ENCODE peak calls at places on chromosomes 16 and 17, in four cellular contexts. One of them, this sample, is unnamed.

GRCh38 chr16:30395155-30395991 is at the start of gene ZNF48:
- DNase-seq in CD8-positive, alpha-beta memory T cell: peak; percentile 64
- DNase-seq in IMR-90: peak; percentile 90
- DNase-seq in effector memory CD4-positive, alpha-beta T cell: peak; percentile 19
- DNase-seq in this sample: peak; percentile 89

GRCh38 chr16:2933701-2934100 is 22.0 kb downstream of the FLYWCH1 start:
- DNase-seq in CD8-positive, alpha-beta memory T cell: no peak
- DNase-seq in IMR-90: no peak
- DNase-seq in effector memory CD4-positive, alpha-beta T cell: no peak
- DNase-seq in this sample: no peak

GRCh38 chr17:50541916-50542688 is 4.9 kb upstream of the SPATA20 start:
- DNase-seq in CD8-positive, alpha-beta memory T cell: peak; percentile 86
- DNase-seq in IMR-90: peak; percentile 69
- DNase-seq in effector memory CD4-positive, alpha-beta T cell: peak; percentile 65
- DNase-seq in this sample: peak; percentile 78

GRCh38 chr17:17417718-17418151 is 59.1 kb upstream of the MED9 start:
- DNase-seq in CD8-positive, alpha-beta memory T cell: no peak
- DNase-seq in IMR-90: no peak
- DNase-seq in effector memory CD4-positive, alpha-beta T cell: no peak
- DNase-seq in this sample: no peak

GRCh38 chr16:54334208-54334607 is 47.6 kb upstream of the IRX3 start:
- DNase-seq in CD8-positive, alpha-beta memory T cell: no peak
- DNase-seq in IMR-90: no peak
- DNase-seq in effector memory CD4-positive, alpha-beta T cell: no peak
- DNase-seq in this sample: no peak

GRCh38 chr17:43381204-43381603 is 17.6 kb upstream of the ARL4D start:
- DNase-seq in CD8-positive, alpha-beta memory T cell: no peak
- DNase-seq in IMR-90: no peak
- DNase-seq in effector memory CD4-positive, alpha-beta T cell: no peak
- DNase-seq in this sample: no peak

GRCh38 chr17:83151442-83152220 is 72.2 kb downstream of the METRNL start:
- DNase-seq in CD8-positive, alpha-beta memory T cell: no peak
- DNase-seq in IMR-90: peak; percentile 43
- DNase-seq in effector memory CD4-positive, alpha-beta T cell: no peak
- DNase-seq in this sample: no peak

GRCh38 chr16:84137287-84137686 is 7.7 kb downstream of the HSDL1 start:
- DNase-seq in CD8-positive, alpha-beta memory T cell: no peak
- DNase-seq in IMR-90: no peak
- DNase-seq in effector memory CD4-positive, alpha-beta T cell: no peak
- DNase-seq in this sample: no peak

GRCh38 chr17:17722081-17722905 is 41.0 kb downstream of the RAI1 start:
- DNase-seq in CD8-positive, alpha-beta memory T cell: no peak
- DNase-seq in IMR-90: peak; percentile 58
- DNase-seq in effector memory CD4-positive, alpha-beta T cell: no peak
- DNase-seq in this sample: no peak

GRCh38 chr16:80100846-80101451 is 439.8 kb upstream of the DYNLRB2 start:
- DNase-seq in CD8-positive, alpha-beta memory T cell: no peak
- DNase-seq in IMR-90: no peak
- DNase-seq in effector memory CD4-positive, alpha-beta T cell: no peak
- DNase-seq in this sample: peak; percentile 22

GRCh38 chr17:19456016-19456927 is 45.2 kb downstream of the RNF112 start:
- DNase-seq in CD8-positive, alpha-beta memory T cell: no peak
- DNase-seq in IMR-90: no peak
- DNase-seq in effector memory CD4-positive, alpha-beta T cell: no peak
- DNase-seq in this sample: no peak

GRCh38 chr16:31301708-31302400 is 42.1 kb downstream of the ITGAM start:
- DNase-seq in CD8-positive, alpha-beta memory T cell: no peak
- DNase-seq in IMR-90: no peak
- DNase-seq in effector memory CD4-positive, alpha-beta T cell: no peak
- DNase-seq in this sample: peak; percentile 10

GRCh38 chr17:17837966-17838962 is 1.5 kb upstream of the SREBF1 start:
- DNase-seq in CD8-positive, alpha-beta memory T cell: no peak
- DNase-seq in IMR-90: peak; percentile 24
- DNase-seq in effector memory CD4-positive, alpha-beta T cell: no peak
- DNase-seq in this sample: no peak

GRCh38 chr17:16937431-16937830 is 34.5 kb downstream of the TNFRSF13B start:
- DNase-seq in CD8-positive, alpha-beta memory T cell: no peak
- DNase-seq in IMR-90: no peak
- DNase-seq in effector memory CD4-positive, alpha-beta T cell: no peak
- DNase-seq in this sample: no peak

GRCh38 chr16:89442588-89442987 is 47.8 kb downstream of the ANKRD11 start:
- DNase-seq in CD8-positive, alpha-beta memory T cell: no peak
- DNase-seq in IMR-90: no peak
- DNase-seq in effector memory CD4-positive, alpha-beta T cell: no peak
- DNase-seq in this sample: no peak

GRCh38 chr17:66549312-66549705 is 246.9 kb downstream of the PRKCA start:
- DNase-seq in CD8-positive, alpha-beta memory T cell: no peak
- DNase-seq in IMR-90: peak; percentile 63
- DNase-seq in effector memory CD4-positive, alpha-beta T cell: no peak
- DNase-seq in this sample: no peak

GRCh38 chr16:28110074-28110473 is 46.6 kb upstream of the GSG1L start:
- DNase-seq in CD8-positive, alpha-beta memory T cell: no peak
- DNase-seq in IMR-90: peak; percentile 79
- DNase-seq in effector memory CD4-positive, alpha-beta T cell: no peak
- DNase-seq in this sample: no peak

GRCh38 chr16:57614546-57615343 is 13.7 kb upstream of the ADGRG1 start:
- DNase-seq in CD8-positive, alpha-beta memory T cell: peak; percentile 48
- DNase-seq in IMR-90: no peak
- DNase-seq in effector memory CD4-positive, alpha-beta T cell: no peak
- DNase-seq in this sample: peak; percentile 38

GRCh38 chr17:80838381-80839345 is 153.0 kb upstream of the CHMP6 start:
- DNase-seq in CD8-positive, alpha-beta memory T cell: peak; percentile 43
- DNase-seq in IMR-90: no peak
- DNase-seq in effector memory CD4-positive, alpha-beta T cell: no peak
- DNase-seq in this sample: no peak

GRCh38 chr17:59851431-59852375 is 41.0 kb downstream of the TUBD1 start:
- DNase-seq in CD8-positive, alpha-beta memory T cell: no peak
- DNase-seq in IMR-90: peak; percentile 99
- DNase-seq in effector memory CD4-positive, alpha-beta T cell: no peak
- DNase-seq in this sample: no peak

GRCh38 chr16:89873109-89873821 is at the start of gene TCF25:
- DNase-seq in CD8-positive, alpha-beta memory T cell: peak; percentile 93
- DNase-seq in IMR-90: peak; percentile 79
- DNase-seq in effector memory CD4-positive, alpha-beta T cell: peak; percentile 87
- DNase-seq in this sample: peak; percentile 94

GRCh38 chr17:33802349-33803272 is 452.5 kb upstream of the CCL2 start:
- DNase-seq in CD8-positive, alpha-beta memory T cell: no peak
- DNase-seq in IMR-90: no peak
- DNase-seq in effector memory CD4-positive, alpha-beta T cell: no peak
- DNase-seq in this sample: no peak

GRCh38 chr16:54542805-54543504 is 256.4 kb upstream of the IRX3 start:
- DNase-seq in CD8-positive, alpha-beta memory T cell: no peak
- DNase-seq in IMR-90: no peak
- DNase-seq in effector memory CD4-positive, alpha-beta T cell: no peak
- DNase-seq in this sample: no peak

GRCh38 chr16:1530883-1531637 is 2.4 kb upstream of the TMEM204 start:
- DNase-seq in CD8-positive, alpha-beta memory T cell: no peak
- DNase-seq in IMR-90: peak; percentile 43
- DNase-seq in effector memory CD4-positive, alpha-beta T cell: no peak
- DNase-seq in this sample: no peak

GRCh38 chr17:60173304-60173807 is 23.6 kb downstream of the CA4 start:
- DNase-seq in CD8-positive, alpha-beta memory T cell: no peak
- DNase-seq in IMR-90: peak; percentile 24
- DNase-seq in effector memory CD4-positive, alpha-beta T cell: no peak
- DNase-seq in this sample: no peak

GRCh38 chr16:18936727-18937340 is 10.6 kb upstream of the SMG1 start:
- DNase-seq in CD8-positive, alpha-beta memory T cell: no peak
- DNase-seq in IMR-90: no peak
- DNase-seq in effector memory CD4-positive, alpha-beta T cell: no peak
- DNase-seq in this sample: no peak

GRCh38 chr16:14013571-14014283 is 57.4 kb upstream of the MRTFB start:
- DNase-seq in CD8-positive, alpha-beta memory T cell: no peak
- DNase-seq in IMR-90: peak; percentile 93
- DNase-seq in effector memory CD4-positive, alpha-beta T cell: no peak
- DNase-seq in this sample: no peak

GRCh38 chr16:50259334-50260205 is 6.8 kb upstream of the ADCY7 start:
- DNase-seq in CD8-positive, alpha-beta memory T cell: peak; percentile 34
- DNase-seq in IMR-90: no peak
- DNase-seq in effector memory CD4-positive, alpha-beta T cell: no peak
- DNase-seq in this sample: no peak

GRCh38 chr16:14302399-14303181 is 231.5 kb downstream of the MRTFB start:
- DNase-seq in CD8-positive, alpha-beta memory T cell: no peak
- DNase-seq in IMR-90: no peak
- DNase-seq in effector memory CD4-positive, alpha-beta T cell: no peak
- DNase-seq in this sample: peak; percentile 49

GRCh38 chr16:67674851-67675578 is 8.4 kb downstream of the C16orf86 start:
- DNase-seq in CD8-positive, alpha-beta memory T cell: no peak
- DNase-seq in IMR-90: no peak
- DNase-seq in effector memory CD4-positive, alpha-beta T cell: no peak
- DNase-seq in this sample: no peak

DNA sequence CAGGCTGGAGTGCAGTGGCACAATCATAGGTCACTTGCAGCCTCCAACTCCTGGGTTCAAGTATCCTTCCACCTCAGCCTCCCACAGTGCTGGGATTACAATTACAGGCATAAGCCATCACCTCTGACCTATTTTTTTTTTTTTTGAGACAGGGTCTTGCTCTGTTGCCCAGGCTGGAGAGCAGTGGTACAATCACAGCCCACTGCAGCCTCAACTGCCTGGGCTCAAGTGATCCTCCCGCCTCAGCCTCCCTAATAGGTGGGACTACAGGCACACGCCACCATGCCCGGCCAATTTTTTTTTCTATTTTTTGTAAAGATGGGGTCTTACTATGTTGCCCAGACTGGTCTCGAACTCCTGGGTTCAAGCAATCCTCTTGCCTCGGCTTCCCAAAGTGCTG is 5.6 kb upstream of the GGA2 start:
- DNase-seq in CD8-positive, alpha-beta memory T cell: no peak
- DNase-seq in IMR-90: no peak
- DNase-seq in effector memory CD4-positive, alpha-beta T cell: no peak
- DNase-seq in this sample: no peak
- H3K4me3 ChIP-seq in CD8-positive, alpha-beta memory T cell: no peak overlapping the region
- H3K4me3 ChIP-seq in IMR-90: no peak overlapping the region
- H3K4me3 ChIP-seq in effector memory CD4-positive, alpha-beta T cell: no peak overlapping the region
- H3K4me3 ChIP-seq in this sample: no peak overlapping the region

GRCh38 chr16:72989203-72989991 is 58.5 kb downstream of the ZFHX3 start:
- DNase-seq in CD8-positive, alpha-beta memory T cell: no peak
- DNase-seq in IMR-90: peak; percentile 93
- DNase-seq in effector memory CD4-positive, alpha-beta T cell: no peak
- DNase-seq in this sample: no peak
- H3K4me3 ChIP-seq in CD8-positive, alpha-beta memory T cell: no peak overlapping the region
- H3K4me3 ChIP-seq in IMR-90: peak overlapping the region; percentile 9
- H3K4me3 ChIP-seq in effector memory CD4-positive, alpha-beta T cell: no peak overlapping the region
- H3K4me3 ChIP-seq in this sample: no peak overlapping the region

GRCh38 chr17:48568499-48569259 is 9.5 kb downstream of the HOXB4 start:
- DNase-seq in CD8-positive, alpha-beta memory T cell: peak; percentile 8
- DNase-seq in IMR-90: peak; percentile 66
- DNase-seq in effector memory CD4-positive, alpha-beta T cell: no peak
- DNase-seq in this sample: no peak

GRCh38 chr17:48569676-48570324 is 8.3 kb downstream of the HOXB4 start:
- DNase-seq in CD8-positive, alpha-beta memory T cell: no peak
- DNase-seq in IMR-90: peak; percentile 55
- DNase-seq in effector memory CD4-positive, alpha-beta T cell: no peak
- DNase-seq in this sample: no peak

GRCh38 chr17:48570325-48571023 is 7.7 kb downstream of the HOXB4 start:
- DNase-seq in CD8-positive, alpha-beta memory T cell: peak; percentile 23
- DNase-seq in IMR-90: peak; percentile 63
- DNase-seq in effector memory CD4-positive, alpha-beta T cell: no peak
- DNase-seq in this sample: no peak

GRCh38 chr17:48571826-48572417 is 6.2 kb downstream of the HOXB4 start:
- DNase-seq in CD8-positive, alpha-beta memory T cell: no peak
- DNase-seq in IMR-90: no peak
- DNase-seq in effector memory CD4-positive, alpha-beta T cell: no peak
- DNase-seq in this sample: no peak

GRCh38 chr17:48571024-48571818 is 6.9 kb downstream of the HOXB4 start:
- DNase-seq in CD8-positive, alpha-beta memory T cell: peak; percentile 17
- DNase-seq in IMR-90: peak; percentile 71
- DNase-seq in effector memory CD4-positive, alpha-beta T cell: no peak
- DNase-seq in this sample: no peak
- H3K4me3 ChIP-seq in CD8-positive, alpha-beta memory T cell: no peak overlapping the region
- H3K4me3 ChIP-seq in IMR-90: peak overlapping the region; percentile 45
- H3K4me3 ChIP-seq in effector memory CD4-positive, alpha-beta T cell: no peak overlapping the region
- H3K4me3 ChIP-seq in this sample: no peak overlapping the region

DNA sequence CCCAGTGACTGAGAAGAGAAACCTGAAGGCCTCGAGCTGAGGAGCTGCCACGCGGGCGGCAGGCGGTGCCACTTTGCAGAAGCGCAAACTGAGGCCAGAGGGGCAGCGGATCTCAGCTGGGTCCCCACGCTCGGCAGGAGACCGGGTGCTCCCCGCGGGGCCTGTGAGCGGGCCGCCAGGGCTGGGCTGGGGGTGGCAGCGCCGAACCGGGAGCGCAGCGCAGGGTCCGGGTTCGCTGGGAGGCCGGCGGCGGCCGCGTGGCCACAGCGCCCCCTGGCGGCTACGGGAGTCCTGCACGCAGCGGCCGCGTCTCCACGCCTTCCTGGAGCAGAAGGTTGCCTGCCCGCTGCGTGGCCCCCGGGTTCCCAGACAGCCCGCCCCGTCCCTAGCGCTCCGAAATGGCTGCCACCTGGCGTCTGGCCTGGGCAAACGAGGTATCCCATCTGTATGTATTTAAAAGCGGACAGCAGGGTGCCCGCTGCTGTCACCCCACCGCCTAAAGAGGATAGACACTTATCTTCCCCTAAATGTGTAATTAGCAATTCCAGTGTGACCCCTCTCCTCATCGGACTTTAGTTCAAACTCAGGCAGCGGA is 96.1 kb upstream of the CDH5 start:
- DNase-seq in CD8-positive, alpha-beta memory T cell: peak; percentile 54
- DNase-seq in IMR-90: peak; percentile 54
- DNase-seq in effector memory CD4-positive, alpha-beta T cell: no peak
- DNase-seq in this sample: peak; percentile 58
- H3K4me3 ChIP-seq in CD8-positive, alpha-beta memory T cell: no peak overlapping the region
- H3K4me3 ChIP-seq in IMR-90: peak overlapping the region; percentile 20
- H3K4me3 ChIP-seq in effector memory CD4-positive, alpha-beta T cell: peak overlapping the region; percentile 35
- H3K4me3 ChIP-seq in this sample: no peak overlapping the region

DNA sequence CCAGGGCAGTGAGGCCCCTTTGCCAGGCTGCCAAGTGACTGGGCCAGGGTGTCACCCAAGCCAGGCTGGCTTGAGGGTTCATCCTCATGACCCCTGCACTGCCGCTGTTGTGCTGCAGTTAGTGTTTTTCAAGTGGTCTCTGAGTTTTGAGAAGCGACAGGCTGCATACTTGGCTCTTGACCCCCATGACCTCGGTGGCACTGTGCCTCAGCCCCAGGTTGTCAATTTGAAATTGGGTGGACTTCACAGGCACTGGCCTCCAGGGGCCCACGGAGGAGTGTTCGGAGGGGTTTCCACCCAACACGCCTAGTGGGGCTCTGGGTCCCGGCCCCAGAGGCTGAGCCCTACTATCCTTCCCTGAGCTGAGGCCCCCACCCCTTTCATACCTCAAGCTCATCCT is 42.7 kb downstream of the DHRS7B start:
- DNase-seq in CD8-positive, alpha-beta memory T cell: no peak
- DNase-seq in IMR-90: no peak
- DNase-seq in effector memory CD4-positive, alpha-beta T cell: no peak
- DNase-seq in this sample: no peak
- H3K4me3 ChIP-seq in CD8-positive, alpha-beta memory T cell: no peak overlapping the region
- H3K4me3 ChIP-seq in IMR-90: no peak overlapping the region
- H3K4me3 ChIP-seq in effector memory CD4-positive, alpha-beta T cell: no peak overlapping the region
- H3K4me3 ChIP-seq in this sample: no peak overlapping the region

GRCh38 chr16:81786868-81787267 is 7.8 kb downstream of the PLCG2 start:
- DNase-seq in CD8-positive, alpha-beta memory T cell: no peak
- DNase-seq in IMR-90: no peak
- DNase-seq in effector memory CD4-positive, alpha-beta T cell: no peak
- DNase-seq in this sample: no peak
- H3K4me3 ChIP-seq in CD8-positive, alpha-beta memory T cell: no peak overlapping the region
- H3K4me3 ChIP-seq in IMR-90: no peak overlapping the region
- H3K4me3 ChIP-seq in effector memory CD4-positive, alpha-beta T cell: no peak overlapping the region
- H3K4me3 ChIP-seq in this sample: no peak overlapping the region

This sample was measured in GM12865.